ENCODE peak calls at places on chromosomes 16 and 17, in six cellular contexts. D is lower leg skin; Q is H7; C is NCI-H2029; R is H54; V is activated CD4-positive, alpha-beta T cell treated with anti-CD3 and anti-CD28 coated beads, Interleukin-2, amount 50 U/mL, for 24 hours. J is an unnamed sample.

GRCh38 chr17:82875418-82875856 is 35.6 kb upstream of the ZNF750 start:
- DNase-seq in C (no peak), Q (peak), D (peak), R (no peak), V (no peak), J (no peak)

GRCh38 chr17:82098169-82098938 is at the start of gene FASN:
- DNase-seq in D (peak), V (peak), C (peak), Q (peak), R (peak), J (peak)

GRCh38 chr16:49664221-49665215 is 191.4 kb downstream of the ZNF423 start:
- DNase-seq in Q (no peak), C (no peak), R (no peak), V (no peak), D (no peak), J (no peak)

GRCh38 chr16:77820340-77820739 is 32.0 kb downstream of the VAT1L start:
- DNase-seq in Q (no peak), V (no peak), R (no peak), C (no peak), D (no peak), J (no peak)

GRCh38 chr17:47708312-47708863 is 14.4 kb downstream of the TBKBP1 start:
- DNase-seq in R (no peak), V (no peak), C (no peak), Q (no peak), D (no peak), J (no peak)

GRCh38 chr17:21240375-21241055 is 12.7 kb downstream of the NATD1 start:
- DNase-seq in Q (peak), R (no peak), V (no peak), C (no peak), D (no peak), J (no peak)

GRCh38 chr16:89484923-89485679 is 5.3 kb downstream of the ANKRD11 start:
- DNase-seq in Q (no peak), R (no peak), D (no peak), C (no peak), V (no peak), J (no peak)

GRCh38 chr17:21161498-21162393 is 35.0 kb downstream of the DHRS7B start:
- DNase-seq in R (no peak), D (no peak), V (no peak), C (no peak), Q (no peak), J (no peak)

GRCh38 chr16:3274490-3274889 is 8.8 kb upstream of the ZNF263 start:
- DNase-seq in R (no peak), V (no peak), C (no peak), Q (no peak), D (no peak), J (no peak)

GRCh38 chr17:44108440-44109311 is 14.8 kb downstream of the HDAC5 start:
- DNase-seq in D (no peak), C (no peak), V (no peak), Q (no peak), R (peak), J (no peak)

GRCh38 chr16:48442379-48442778 is 57.2 kb upstream of the SIAH1 start:
- DNase-seq in D (no peak), C (no peak), Q (no peak), V (no peak), R (no peak), J (no peak)

GRCh38 chr17:80780381-80781187 is 211.1 kb upstream of the CHMP6 start:
- DNase-seq in V (no peak), C (no peak), R (no peak), D (no peak), Q (no peak), J (no peak)

GRCh38 chr17:35713069-35713728 is 18.2 kb upstream of the RASL10B start:
- DNase-seq in D (no peak), V (no peak), Q (no peak), C (no peak), R (no peak), J (no peak)

GRCh38 chr16:31568577-31569359 is 41.1 kb downstream of the AHSP start:
- DNase-seq in V (no peak), Q (peak), R (no peak), D (no peak), C (no peak), J (no peak)

GRCh38 chr17:67246648-67247415 is 1.8 kb upstream of the HELZ start:
- DNase-seq in V (no peak), C (no peak), R (peak), D (peak), Q (peak), J (no peak)

GRCh38 chr16:47634126-47634525 is 173.0 kb downstream of the PHKB start:
- DNase-seq in R (no peak), D (no peak), C (no peak), V (no peak), Q (no peak), J (no peak)

J was measured in naive thymus-derived CD8-positive, alpha-beta T cell.